ENCODE peak calls at places on chromosomes 6 and 20, in nine cellular contexts. One of them, this sample, is unnamed.

GRCh38 chr6:137342607-137343186 is 123.5 kb upstream of the IFNGR1 start:
- DNase-seq in dermis microvascular lymphatic vessel endothelial cell: no peak
- DNase-seq in CD4-positive, alpha-beta memory T cell: peak; percentile 8
- DNase-seq in H54: no peak
- DNase-seq in Daoy: peak; percentile 19
- DNase-seq in upper lobe of right lung: no peak
- DNase-seq in CD8-positive, alpha-beta T cell: no peak
- DNase-seq in endothelial cell: no peak
- DNase-seq in Kasumi-1: no peak
- DNase-seq in this sample: no peak

GRCh38 chr20:41774291-41774690 is 156.1 kb upstream of the CHD6 start:
- DNase-seq in Daoy: no peak
- DNase-seq in upper lobe of right lung: no peak
- DNase-seq in CD4-positive, alpha-beta memory T cell: no peak
- DNase-seq in Kasumi-1: no peak
- DNase-seq in dermis microvascular lymphatic vessel endothelial cell: no peak
- DNase-seq in endothelial cell: no peak
- DNase-seq in CD8-positive, alpha-beta T cell: no peak
- DNase-seq in H54: no peak
- DNase-seq in this sample: no peak

GRCh38 chr20:57686931-57687652 is 22.7 kb downstream of the PMEPA1 start:
- DNase-seq in Kasumi-1: no peak
- DNase-seq in upper lobe of right lung: no peak
- DNase-seq in H54: no peak
- DNase-seq in dermis microvascular lymphatic vessel endothelial cell: no peak
- DNase-seq in CD4-positive, alpha-beta memory T cell: no peak
- DNase-seq in endothelial cell: no peak
- DNase-seq in Daoy: no peak
- DNase-seq in CD8-positive, alpha-beta T cell: no peak
- DNase-seq in this sample: no peak

GRCh38 chr6:156977527-156978291 is 200.5 kb downstream of the ARID1B start:
- DNase-seq in H54: no peak
- DNase-seq in dermis microvascular lymphatic vessel endothelial cell: no peak
- DNase-seq in CD4-positive, alpha-beta memory T cell: no peak
- DNase-seq in endothelial cell: no peak
- DNase-seq in CD8-positive, alpha-beta T cell: no peak
- DNase-seq in Kasumi-1: no peak
- DNase-seq in Daoy: peak; percentile 68
- DNase-seq in upper lobe of right lung: no peak
- DNase-seq in this sample: no peak

GRCh38 chr6:30963641-30964040 is 19.9 kb upstream of the MUC21 start:
- DNase-seq in CD8-positive, alpha-beta T cell: no peak
- DNase-seq in dermis microvascular lymphatic vessel endothelial cell: no peak
- DNase-seq in Daoy: peak; percentile 55
- DNase-seq in Kasumi-1: no peak
- DNase-seq in CD4-positive, alpha-beta memory T cell: no peak
- DNase-seq in endothelial cell: no peak
- DNase-seq in upper lobe of right lung: no peak
- DNase-seq in H54: peak; percentile 56
- DNase-seq in this sample: no peak

GRCh38 chr6:119856136-119856535 is 506.6 kb upstream of the MAN1A1 start:
- DNase-seq in upper lobe of right lung: no peak
- DNase-seq in Kasumi-1: no peak
- DNase-seq in Daoy: peak; percentile 56
- DNase-seq in endothelial cell: no peak
- DNase-seq in dermis microvascular lymphatic vessel endothelial cell: no peak
- DNase-seq in CD4-positive, alpha-beta memory T cell: peak; percentile 7
- DNase-seq in H54: peak; percentile 5
- DNase-seq in CD8-positive, alpha-beta T cell: no peak
- DNase-seq in this sample: peak; percentile 2

GRCh38 chr20:4135385-4136077 is 120.2 kb upstream of the RNF24 start:
- DNase-seq in dermis microvascular lymphatic vessel endothelial cell: peak; percentile 76
- DNase-seq in CD4-positive, alpha-beta memory T cell: no peak
- DNase-seq in Kasumi-1: no peak
- DNase-seq in upper lobe of right lung: no peak
- DNase-seq in Daoy: peak; percentile 97
- DNase-seq in endothelial cell: no peak
- DNase-seq in CD8-positive, alpha-beta T cell: no peak
- DNase-seq in H54: peak; percentile 89
- DNase-seq in this sample: no peak

GRCh38 chr20:24388828-24389325 is 80.6 kb upstream of the SYNDIG1 start:
- DNase-seq in H54: no peak
- DNase-seq in endothelial cell: no peak
- DNase-seq in CD4-positive, alpha-beta memory T cell: no peak
- DNase-seq in Kasumi-1: no peak
- DNase-seq in upper lobe of right lung: no peak
- DNase-seq in CD8-positive, alpha-beta T cell: no peak
- DNase-seq in Daoy: no peak
- DNase-seq in dermis microvascular lymphatic vessel endothelial cell: no peak
- DNase-seq in this sample: no peak

GRCh38 chr6:42028234-42029061 is 21.9 kb upstream of the TAF8 start:
- DNase-seq in dermis microvascular lymphatic vessel endothelial cell: no peak
- DNase-seq in Kasumi-1: peak; percentile 81
- DNase-seq in H54: peak; percentile 74
- DNase-seq in Daoy: peak; percentile 92
- DNase-seq in CD4-positive, alpha-beta memory T cell: no peak
- DNase-seq in endothelial cell: no peak
- DNase-seq in CD8-positive, alpha-beta T cell: no peak
- DNase-seq in upper lobe of right lung: no peak
- DNase-seq in this sample: no peak

GRCh38 chr6:113529879-113530278 is 327.3 kb upstream of the MARCKS start:
- DNase-seq in CD8-positive, alpha-beta T cell: no peak
- DNase-seq in upper lobe of right lung: no peak
- DNase-seq in Daoy: no peak
- DNase-seq in dermis microvascular lymphatic vessel endothelial cell: no peak
- DNase-seq in H54: no peak
- DNase-seq in Kasumi-1: no peak
- DNase-seq in endothelial cell: no peak
- DNase-seq in CD4-positive, alpha-beta memory T cell: no peak
- DNase-seq in this sample: no peak

This sample was measured in central memory CD4-positive, alpha-beta T cell.